ENCODE peak calls at places on chromosomes 4 and X, in ten cellular contexts. I, T, Y, J, Q, U, A, H, L and N are unnamed samples.

GRCh38 chrX:40260123-40260751 is 162.5 kb upstream of the BCOR start:
- DNase-seq in T (no peak), J (no peak), I (no peak), Y (no peak), U (no peak), H (no peak), Q (no peak), L (peak), A (no peak), N (no peak)

GRCh38 chr4:159105761-159106243 is 2.9 kb downstream of the RAPGEF2 start:
- DNase-seq in L (no peak), Y (no peak), U (no peak), J (no peak), A (no peak), I (peak), H (no peak), Q (peak), T (peak), N (no peak)

GRCh38 chr4:123505457-123506310 is 109.1 kb downstream of the SPRY1 start:
- DNase-seq in L (peak), Q (peak), J (peak), T (peak), Y (no peak), A (peak), H (peak), I (peak), U (no peak), N (peak)

GRCh38 chr4:87589531-87589930 is 18.8 kb upstream of the DSPP start:
- DNase-seq in J (no peak), I (no peak), Q (no peak), H (no peak), U (no peak), L (no peak), Y (no peak), T (no peak), A (no peak), N (no peak)

GRCh38 chrX:42151808-42152207 is 228.5 kb upstream of the CASK start:
- DNase-seq in A (no peak), J (no peak), Y (no peak), Q (no peak), I (no peak), L (no peak), T (no peak), U (no peak), H (no peak), N (no peak)

GRCh38 chr4:30753316-30753715 is 33.1 kb downstream of the PCDH7 start:
- DNase-seq in Y (no peak), J (no peak), Q (no peak), T (no peak), A (no peak), I (no peak), U (no peak), H (no peak), L (no peak), N (no peak)

GRCh38 chr4:76535603-76536380 is 100.8 kb downstream of the SHROOM3 start:
- DNase-seq in L (no peak), J (no peak), U (no peak), H (no peak), Q (no peak), Y (no peak), I (no peak), T (no peak), A (no peak), N (no peak)

GRCh38 chr4:70269674-70270073 is 27.3 kb downstream of the CSN3 start:
- DNase-seq in L (no peak), I (peak), A (no peak), Y (no peak), U (no peak), H (no peak), J (no peak), Q (no peak), T (no peak), N (no peak)

GRCh38 chrX:300334-300733 is 18.3 kb downstream of the GTPBP6 start:
- DNase-seq in L (no peak), T (no peak), Y (no peak), A (no peak), U (no peak), I (no peak), J (no peak), H (no peak), Q (no peak), N (no peak)

GRCh38 chr4:164343472-164343976 is 410.4 kb upstream of the SMIM31 start:
- DNase-seq in Q (no peak), U (no peak), Y (no peak), I (no peak), L (no peak), J (no peak), A (no peak), T (no peak), H (no peak), N (no peak)

GRCh38 chrX:148499638-148500427 is 584 bp upstream of the AFF2 start:
- DNase-seq in J (no peak), A (no peak), Y (no peak), L (no peak), T (peak), U (no peak), I (no peak), H (no peak), Q (no peak), N (no peak)

GRCh38 chr4:73593631-73594241 is 26.5 kb downstream of the RASSF6 start:
- DNase-seq in A (no peak), Y (no peak), U (no peak), I (peak), L (no peak), T (no peak), Q (no peak), H (no peak), J (peak), N (no peak)

GRCh38 chr4:7905461-7905915 is 34.2 kb downstream of the AFAP1 start:
- DNase-seq in Q (no peak), U (no peak), A (no peak), J (no peak), H (no peak), Y (no peak), I (no peak), L (no peak), T (no peak), N (no peak)

GRCh38 chr4:183738081-183738673 is 79.1 kb downstream of the TRAPPC11 start:
- DNase-seq in A (no peak), Q (no peak), J (no peak), Y (no peak), I (no peak), U (no peak), L (no peak), H (no peak), T (no peak), N (no peak)
- TF ChIP-seq CTCF in A (no peak), Q (no peak), J (no peak), Y (no peak), I (no peak), U (no peak), L (no peak), H (no peak), T (no peak), N (no peak)

GRCh38 chr4:149795256-149795655 is 20.4 kb downstream of the IQCM start:
- DNase-seq in T (no peak), Q (no peak), I (no peak), J (no peak), Y (no peak), A (no peak), U (no peak), L (peak), H (no peak), N (peak)
- TF ChIP-seq CTCF in T (no peak), Q (no peak), I (no peak), J (no peak), Y (no peak), A (no peak), U (no peak), L (no peak), H (no peak), N (no peak)

DNA sequence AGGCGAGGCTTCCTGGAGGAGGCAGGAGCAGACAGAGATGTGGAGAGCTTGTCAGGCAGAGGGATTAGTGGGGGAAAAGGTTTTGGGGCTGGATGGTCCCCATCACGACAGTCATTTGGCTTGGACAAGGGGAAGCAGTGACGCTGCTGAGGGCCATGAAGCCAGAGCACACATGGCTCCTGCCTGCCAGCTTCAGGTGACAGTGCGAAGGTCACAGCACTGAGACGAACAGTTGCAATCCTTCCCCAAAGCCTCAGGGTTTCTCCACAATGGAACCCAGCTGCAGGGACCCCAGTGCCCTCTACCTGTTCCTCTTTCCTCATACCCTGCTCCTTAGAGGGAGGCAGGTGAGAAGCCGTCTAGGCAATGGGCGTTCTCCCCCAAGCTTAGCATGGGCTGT is 110.3 kb downstream of the DRD5 start:
- DNase-seq in J (no peak), H (no peak), L (no peak), Y (no peak), A (no peak), U (no peak), T (no peak), I (no peak), Q (no peak), N (no peak)
- TF ChIP-seq CTCF in J (no peak), H (no peak), L (no peak), Y (no peak), A (no peak), U (no peak), T (no peak), I (no peak), Q (no peak), N (no peak)

GRCh38 chr4:173169178-173169427 is 492 bp downstream of the GALNT7 start:
- DNase-seq in U (no peak), Q (no peak), J (no peak), Y (no peak), L (peak), T (no peak), H (no peak), A (no peak), I (peak), N (no peak)

GRCh38 chr4:173171987-173172386 is 3.4 kb downstream of the GALNT7 start:
- DNase-seq in T (no peak), H (no peak), I (no peak), Q (no peak), J (no peak), A (no peak), Y (no peak), U (no peak), L (no peak), N (no peak)

GRCh38 chr4:173169428-173170209 is 1.0 kb downstream of the GALNT7 start:
- DNase-seq in A (no peak), H (peak), U (peak), Q (peak), Y (peak), L (peak), I (peak), J (peak), T (peak), N (peak)

GRCh38 chr4:173170210-173170778 is 1.7 kb downstream of the GALNT7 start:
- DNase-seq in Q (no peak), H (no peak), J (no peak), T (no peak), L (no peak), Y (no peak), A (no peak), I (no peak), U (no peak), N (no peak)

GRCh38 chr4:173171098-173171497 is 2.5 kb downstream of the GALNT7 start:
- DNase-seq in Q (no peak), U (no peak), L (no peak), H (no peak), I (peak), Y (no peak), A (no peak), J (no peak), T (no peak), N (no peak)
- TF ChIP-seq CTCF in Q (peak), U (no peak), L (peak), H (no peak), I (peak), Y (no peak), A (peak), J (peak), T (peak), N (no peak)

GRCh38 chr4:145553375-145553774 is 65.8 kb upstream of the MMAA start:
- DNase-seq in Q (no peak), L (no peak), H (no peak), J (no peak), U (no peak), I (no peak), Y (no peak), A (no peak), T (no peak), N (no peak)
- TF ChIP-seq CTCF in Q (no peak), L (no peak), H (no peak), J (no peak), U (no peak), I (no peak), Y (no peak), A (no peak), T (no peak), N (no peak)

DNA sequence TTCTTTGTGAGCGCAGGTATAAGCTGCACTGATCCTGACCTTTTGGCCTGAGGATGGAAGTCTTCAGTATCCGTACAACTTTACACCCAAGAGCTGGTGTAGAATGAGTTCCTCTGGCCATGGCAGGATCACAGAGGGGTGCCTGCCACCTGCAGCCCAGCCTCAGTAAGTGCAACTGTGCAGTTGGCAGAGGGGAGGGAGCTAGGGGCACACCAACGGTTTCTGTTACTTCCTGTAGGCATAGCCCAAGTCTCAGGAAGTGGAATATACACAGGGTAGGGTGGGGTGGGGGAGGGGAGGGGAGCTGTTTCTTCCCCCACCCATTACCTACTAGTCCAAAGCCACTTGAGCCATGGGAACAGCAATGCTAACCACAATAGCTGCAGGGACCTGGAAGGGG is 85.4 kb upstream of the GBA3 start:
- DNase-seq in H (peak), Q (peak), Y (peak), I (peak), A (peak), T (peak), L (no peak), J (peak), U (peak), N (peak)
- TF ChIP-seq CTCF in H (peak), Q (no peak), Y (peak), I (peak), A (peak), T (peak), L (peak), J (peak), U (peak), N (peak)

DNA sequence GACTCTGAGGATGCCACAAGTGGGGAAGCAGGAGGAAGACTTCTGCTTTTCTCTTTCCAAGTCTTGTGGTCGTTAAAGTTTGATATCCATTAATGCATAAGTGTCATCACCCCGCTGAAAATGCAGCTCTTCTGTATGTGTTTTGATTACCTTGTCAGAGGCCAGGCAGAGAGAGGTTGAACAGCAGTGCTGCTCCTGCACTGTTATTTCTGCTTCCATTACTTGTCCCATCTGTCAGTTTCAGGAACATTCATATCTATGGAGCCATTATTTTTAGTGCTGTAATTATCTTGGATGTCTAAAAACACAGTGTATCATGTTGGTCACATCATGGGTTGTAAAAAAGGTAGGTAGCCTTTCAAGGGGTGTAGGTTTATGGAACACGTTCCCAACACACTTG is 62.0 kb upstream of the ESX1 start:
- DNase-seq in Q (no peak), A (no peak), H (no peak), Y (no peak), J (no peak), L (no peak), T (no peak), I (no peak), U (no peak), N (no peak)
- TF ChIP-seq CTCF in Q (no peak), A (no peak), H (no peak), Y (no peak), J (no peak), L (no peak), T (no peak), I (no peak), U (no peak), N (no peak)

DNA sequence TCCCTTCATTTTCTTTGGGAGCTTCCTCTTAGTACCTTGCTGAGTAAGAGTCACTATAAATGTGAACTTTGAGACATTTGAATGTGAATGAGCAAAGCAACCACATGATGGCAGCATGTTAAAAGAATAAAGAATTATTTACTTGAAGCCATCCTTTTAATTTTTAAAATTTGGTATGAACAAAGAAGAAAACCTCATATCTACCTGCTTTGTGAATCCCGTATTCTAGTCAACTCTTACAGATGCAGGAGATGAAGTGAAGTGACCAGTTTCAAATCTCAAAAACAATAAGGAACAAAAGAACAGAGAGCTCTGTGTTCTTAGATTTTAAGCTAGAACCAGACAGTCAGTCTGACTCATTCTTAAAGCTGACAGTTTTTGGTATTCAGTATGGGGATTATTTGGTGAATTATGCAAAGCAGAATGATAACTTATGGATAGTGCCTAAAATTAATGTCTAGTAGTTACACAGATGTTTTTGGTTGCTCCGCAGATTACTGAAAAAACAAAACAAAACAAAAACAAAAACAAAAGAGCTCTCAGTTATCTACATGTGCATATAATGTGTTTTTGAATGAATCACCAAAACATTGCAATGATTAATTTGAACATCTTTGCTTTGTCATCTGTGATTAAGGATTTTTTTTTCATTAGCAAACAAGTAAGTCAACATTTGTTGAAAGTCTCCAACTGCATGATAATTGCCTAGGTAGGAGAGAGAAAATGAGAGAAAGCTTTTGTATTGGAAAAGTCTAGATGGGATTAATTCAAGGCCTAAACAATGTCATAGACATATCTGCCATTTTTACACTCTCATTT is 48.2 kb upstream of the H2AZ1 start:
- DNase-seq in I (peak), T (no peak), A (no peak), H (no peak), L (no peak), J (no peak), Q (no peak), Y (no peak), U (no peak), N (no peak)
- TF ChIP-seq CTCF in I (peak), T (peak), A (no peak), H (no peak), L (peak), J (no peak), Q (no peak), Y (peak), U (no peak), N (no peak)

DNA sequence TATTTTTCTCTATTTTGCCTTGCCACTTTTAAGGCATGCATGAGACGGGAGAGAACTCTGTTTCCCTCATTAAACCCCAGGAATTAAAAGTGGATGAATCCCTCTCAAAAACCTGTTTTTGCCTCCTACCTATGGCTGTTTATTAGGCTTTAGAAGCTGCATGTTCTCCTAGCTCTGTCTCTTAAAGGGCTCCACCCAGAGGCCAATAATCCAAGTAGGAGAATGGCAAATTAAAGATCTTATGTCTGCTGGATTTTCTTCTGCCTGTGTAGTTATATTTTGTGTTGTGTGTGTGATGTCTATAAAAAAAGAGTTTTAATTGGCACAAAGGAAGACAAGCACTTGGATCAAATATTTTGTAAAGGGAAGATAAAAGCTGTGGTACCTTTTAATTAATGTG is 32.4 kb downstream of the MAGEC1 start:
- DNase-seq in A (no peak), J (no peak), H (no peak), Y (no peak), I (peak), L (no peak), U (no peak), Q (no peak), T (no peak), N (no peak)
- TF ChIP-seq CTCF in A (peak), J (no peak), H (no peak), Y (no peak), I (peak), L (no peak), U (no peak), Q (no peak), T (peak), N (no peak)

GRCh38 chr4:83569967-83570366 is 34.1 kb downstream of the GPAT3 start:
- DNase-seq in H (no peak), Q (peak), Y (no peak), J (no peak), T (no peak), I (no peak), L (no peak), A (no peak), U (no peak), N (no peak)
- TF ChIP-seq CTCF in H (no peak), Q (no peak), Y (no peak), J (no peak), T (no peak), I (no peak), L (no peak), A (no peak), U (no peak), N (no peak)